ENCODE peak calls at places on chromosomes 2 and 18, in seven cellular contexts. I is right lobe of liver, U is cardiac muscle cell, K is left ventricle myocardium inferior, E is HCT116, T is heart left ventricle, S is psoas muscle. M is an unnamed sample.
A peak's percentile ranks its signal among the peaks of the same experiment; 100 is the strongest.

GRCh38 chr2:239154971-239155805 is 245.6 kb downstream of the HDAC4 start:
- DNase-seq in I (peak; percentile 10), U (no peak), K (peak; percentile 10), E (no peak), T (no peak), S (peak; percentile 12), M (peak; percentile 24)

GRCh38 chr2:11753886-11754704 is 7.7 kb downstream of the LPIN1 start:
- DNase-seq in I (no peak), U (no peak), K (no peak), E (no peak), T (no peak), S (peak; percentile 47), M (no peak)

GRCh38 chr2:130391872-130392670 is 36.2 kb downstream of the PTPN18 start:
- DNase-seq in I (peak; percentile 75), U (peak; percentile 45), K (no peak), E (no peak), T (no peak), S (peak; percentile 26), M (no peak)

GRCh38 chr2:240995041-240995960 is 3.1 kb upstream of the SNED1 start:
- DNase-seq in I (no peak), U (no peak), K (peak; percentile 13), E (no peak), T (no peak), S (peak; percentile 9), M (peak; percentile 29)

GRCh38 chr18:57624988-57625387 is 3.4 kb upstream of the NARS1 start:
- DNase-seq in I (no peak), U (no peak), K (no peak), E (peak; percentile 15), T (no peak), S (no peak), M (no peak)

GRCh38 chr18:23380001-23380550 is 73.0 kb upstream of the RIOK3 start:
- DNase-seq in I (no peak), U (no peak), K (no peak), E (no peak), T (no peak), S (no peak), M (peak; percentile 80)

GRCh38 chr2:199983534-199983933 is 28.2 kb downstream of the MAIP1 start:
- DNase-seq in I (no peak), U (no peak), K (no peak), E (no peak), T (no peak), S (no peak), M (no peak)

GRCh38 chr2:53793821-53794220 is 7.0 kb downstream of the ERLEC1 start:
- DNase-seq in I (no peak), U (no peak), K (no peak), E (no peak), T (no peak), S (no peak), M (no peak)

GRCh38 chr2:170878061-170878460 is 51.0 kb upstream of the GORASP2 start:
- DNase-seq in I (no peak), U (no peak), K (no peak), E (no peak), T (no peak), S (no peak), M (no peak)

GRCh38 chr2:170878505-170878904 is 50.5 kb upstream of the GORASP2 start:
- DNase-seq in I (no peak), U (no peak), K (no peak), E (no peak), T (no peak), S (no peak), M (no peak)

GRCh38 chr2:170869036-170869435 is 52.3 kb downstream of the GAD1 start:
- DNase-seq in I (no peak), U (no peak), K (no peak), E (no peak), T (no peak), S (no peak), M (no peak)

GRCh38 chr2:170869461-170869860 is 52.8 kb downstream of the GAD1 start:
- DNase-seq in I (no peak), U (no peak), K (no peak), E (no peak), T (no peak), S (no peak), M (no peak)

DNA sequence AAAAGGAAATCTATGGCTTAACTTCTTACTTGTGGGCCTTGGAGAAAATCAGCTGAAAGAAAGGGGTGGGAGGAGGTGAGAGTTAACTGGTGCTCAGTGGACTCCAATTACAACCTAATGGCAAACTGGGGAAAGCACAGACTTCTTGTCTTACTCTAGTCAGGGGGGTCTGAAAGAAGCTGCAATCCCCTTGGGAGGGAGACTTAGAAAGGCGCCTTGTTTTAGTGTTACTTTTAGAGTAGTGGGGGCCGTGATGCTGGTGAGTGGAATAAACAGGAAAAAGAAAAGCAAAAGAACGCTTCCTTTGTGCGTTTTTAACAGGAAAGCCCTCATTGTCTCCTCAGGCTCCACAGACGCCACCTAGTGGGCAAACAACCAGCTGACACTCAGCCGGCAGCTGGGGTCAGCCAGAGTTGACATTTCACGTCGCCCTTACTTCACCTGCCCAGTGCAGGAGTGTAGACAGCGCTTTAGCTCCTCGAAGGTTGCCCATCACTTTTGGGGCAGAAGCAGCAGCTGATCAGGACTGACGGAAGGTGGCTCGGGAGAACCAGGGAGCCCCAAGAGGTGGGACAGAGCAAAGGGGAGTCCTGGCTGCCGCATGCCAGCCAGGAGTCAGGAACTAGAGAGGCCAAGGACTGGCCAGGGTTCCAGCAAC is 55.9 kb upstream of the GORASP2 start:
- DNase-seq in I (peak; percentile 77), U (peak; percentile 85), K (peak; percentile 56), E (peak; percentile 63), T (peak; percentile 59), S (peak; percentile 59), M (peak; percentile 73)
- H3K27ac ChIP-seq in I (no peak overlapping the region), U (no peak overlapping the region), K (no peak overlapping the region), E (no peak overlapping the region), T (no peak overlapping the region), S (no peak overlapping the region), M (no peak overlapping the region)

GRCh38 chr18:32353257-32353656 is 117.4 kb downstream of the GAREM1 start:
- DNase-seq in I (no peak), U (no peak), K (no peak), E (no peak), T (no peak), S (no peak), M (no peak)
- H3K4me1 ChIP-seq in I (no peaks in the 10 kb centered on the region), U (peaks cover 18% of the 10 kb centered on the region), K (peaks cover 51% of the 10 kb centered on the region), E (peaks cover 13% of the 10 kb centered on the region), T (peaks cover 31% of the 10 kb centered on the region), S (peaks cover 22% of the 10 kb centered on the region), M (no peaks in the 10 kb centered on the region)

GRCh38 chr2:86235196-86235980 is 36.1 kb downstream of the MRPL35 start:
- DNase-seq in I (no peak), U (no peak), K (no peak), E (no peak), T (no peak), S (no peak), M (no peak)
- H3K4me3 ChIP-seq in I (no peak overlapping the region), U (no peak overlapping the region), K (no peak overlapping the region), E (no peak overlapping the region), T (no peak overlapping the region), S (no peak overlapping the region), M (no peak overlapping the region)

DNA sequence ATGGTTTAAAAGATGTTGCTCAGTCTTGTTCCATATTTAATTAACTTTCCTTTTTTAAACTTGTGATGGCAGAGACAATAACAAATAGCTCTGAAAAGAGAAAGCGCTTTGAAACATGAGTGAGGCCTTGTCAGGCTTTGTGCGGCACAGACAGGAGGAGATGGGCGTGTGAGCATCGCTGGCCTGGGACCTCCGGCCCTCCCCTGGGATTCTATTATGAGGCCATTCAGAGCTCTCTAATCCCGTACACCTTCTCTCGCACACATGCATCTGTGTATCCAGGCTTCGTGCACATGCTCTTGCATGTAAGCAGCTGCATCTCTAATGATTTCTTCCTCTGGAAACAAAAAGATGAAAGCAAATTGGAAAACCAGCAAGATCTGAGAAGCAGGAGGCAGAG is 313.7 kb downstream of the ZNF521 start:
- DNase-seq in I (no peak), U (no peak), K (no peak), E (no peak), T (no peak), S (no peak), M (no peak)
- H3K27ac ChIP-seq in I (no peak overlapping the region), U (no peak overlapping the region), K (no peak overlapping the region), E (no peak overlapping the region), T (no peak overlapping the region), S (no peak overlapping the region), M (no peak overlapping the region)

GRCh38 chr2:170573660-170574059 is 141.5 kb upstream of the SP5 start:
- DNase-seq in I (no peak), U (no peak), K (no peak), E (no peak), T (no peak), S (no peak), M (no peak)

GRCh38 chr2:170567427-170567826 is 147.7 kb upstream of the SP5 start:
- DNase-seq in I (no peak), U (no peak), K (no peak), E (no peak), T (no peak), S (no peak), M (no peak)

GRCh38 chr2:170576296-170576695 is 138.8 kb upstream of the SP5 start:
- DNase-seq in I (no peak), U (no peak), K (no peak), E (no peak), T (no peak), S (no peak), M (no peak)

GRCh38 chr2:170568511-170568910 is 146.6 kb upstream of the SP5 start:
- DNase-seq in I (no peak), U (no peak), K (no peak), E (no peak), T (no peak), S (no peak), M (no peak)

GRCh38 chr2:170571612-170572011 is 143.5 kb upstream of the SP5 start:
- DNase-seq in I (no peak), U (no peak), K (no peak), E (no peak), T (no peak), S (no peak), M (no peak)
- H3K4me1 ChIP-seq in I (no peaks in the 10 kb centered on the region), U (no peaks in the 10 kb centered on the region), K (no peaks in the 10 kb centered on the region), E (no peaks in the 10 kb centered on the region), T (no peaks in the 10 kb centered on the region), S (no peaks in the 10 kb centered on the region), M (no peaks in the 10 kb centered on the region)

DNA sequence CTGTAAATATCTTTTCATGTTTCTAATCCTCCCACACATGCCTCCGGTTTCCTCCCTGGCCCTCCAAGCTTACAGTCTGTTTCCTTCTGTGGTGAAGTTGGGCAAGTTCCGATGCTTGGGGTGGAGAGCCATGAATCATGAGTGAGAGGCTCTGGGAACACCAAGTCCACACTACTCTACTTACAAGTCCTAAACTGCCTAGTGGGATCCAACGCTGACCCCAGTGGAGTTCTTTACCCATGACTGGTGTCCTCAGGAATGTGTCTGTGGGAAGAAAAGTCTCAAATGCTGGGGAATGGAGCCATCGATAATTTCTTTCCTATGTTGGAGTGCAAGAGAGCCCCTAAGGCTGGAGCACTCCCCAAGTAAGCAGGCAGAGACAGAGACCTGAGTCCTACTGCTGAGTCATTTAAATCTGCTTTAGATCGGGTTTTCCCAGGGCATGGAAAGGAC is 73.5 kb upstream of the KLF7 start:
- DNase-seq in I (no peak), U (no peak), K (peak; percentile 31), E (no peak), T (peak; percentile 49), S (peak; percentile 70), M (peak; percentile 66)
- H3K4me3 ChIP-seq in I (no peak overlapping the region), U (no peak overlapping the region), K (no peak overlapping the region), E (no peak overlapping the region), T (no peak overlapping the region), S (no peak overlapping the region), M (no peak overlapping the region)

M was measured in lower lobe of right lung.